ENCODE peak calls at places on chromosome 17, in six cellular contexts. R is AG09319; T is stimulated activated CD4-positive, alpha-beta T cell treated with anti-CD3 and anti-CD28 coated beads, Interleukin-15, amount 100 ng/mL, for 1 hour; Y is stimulated activated naive CD8-positive, alpha-beta T cell treated with anti-CD3 and anti-CD28 coated beads, Interleukin-15, Interleukin-2, amounts not matched to agents 100 U/mL and 50 U/mL, for 24 hours; J is AG10803; U is NCI-H1105 treated with DMSO at 0.1 percent for 48 hours. C is an unnamed sample.

GRCh38 chr17:2693561-2694380 is 17.8 kb downstream of the CLUH start:
- DNase-seq in R (no peak), T (no peak), J (no peak), Y (no peak), U (no peak), C (no peak)

GRCh38 chr17:17533901-17534441 is 37.8 kb upstream of the RASD1 start:
- DNase-seq in J (no peak), U (peak; percentile 56), R (no peak), T (no peak), Y (no peak), C (no peak)

GRCh38 chr17:17824119-17824779 is 12.5 kb downstream of the SREBF1 start:
- DNase-seq in T (no peak), J (no peak), R (no peak), U (peak; percentile 94), Y (peak; percentile 68), C (peak; percentile 48)

GRCh38 chr17:11871773-11872172 is 125.5 kb downstream of the ZNF18 start:
- DNase-seq in R (no peak), Y (no peak), J (no peak), T (no peak), U (no peak), C (no peak)

GRCh38 chr17:83061586-83061985 is 17.8 kb upstream of the METRNL start:
- DNase-seq in Y (peak; percentile 1), T (no peak), J (no peak), U (no peak), R (no peak), C (no peak)

GRCh38 chr17:56822725-56823124 is 11.0 kb downstream of the C17orf67 start:
- DNase-seq in U (no peak), Y (no peak), R (no peak), T (no peak), J (no peak), C (no peak)

GRCh38 chr17:78122221-78122990 is 6.1 kb downstream of the TMC6 start:
- DNase-seq in R (no peak), U (no peak), Y (no peak), T (no peak), J (no peak), C (no peak)

GRCh38 chr17:50268632-50269287 is 5.5 kb upstream of the TMEM92 start:
- DNase-seq in U (no peak), J (no peak), Y (no peak), R (no peak), T (no peak), C (no peak)

GRCh38 chr17:82238562-82239201 is 9.8 kb downstream of the SLC16A3 start:
- DNase-seq in Y (peak; percentile 76), T (peak; percentile 47), R (no peak), J (peak; percentile 77), U (no peak), C (no peak)

GRCh38 chr17:66386789-66387351 is 84.5 kb downstream of the PRKCA start:
- DNase-seq in R (no peak), T (no peak), J (no peak), U (no peak), Y (no peak), C (no peak)

GRCh38 chr17:18026408-18026776 is 12.6 kb downstream of the ATPAF2 start:
- DNase-seq in R (peak; percentile 28), U (peak; percentile 29), T (no peak), J (peak; percentile 86), Y (peak; percentile 22), C (peak; percentile 73)

GRCh38 chr17:17570207-17570797 is 21.2 kb downstream of the PEMT start:
- DNase-seq in J (no peak), R (no peak), T (no peak), Y (no peak), U (peak; percentile 57), C (no peak)